ENCODE peak calls at places on chromosomes 6 and 20, in ten cellular contexts. X is GM13976, U is brain microvascular endothelial cell, D is GM10248, P is epithelial cell of esophagus, C is RWPE2, Z is progenitor cell of endocrine pancreas, G is AG09319, Q is psoas muscle, R is heart left ventricle. W is an unnamed sample.

GRCh38 chr20:40683221-40683893 is 5.7 kb downstream of the MAFB start:
- DNase-seq in Q (peak; percentile 47), P (peak; percentile 70), D (no peak), G (no peak), U (peak; percentile 33), Z (no peak), X (no peak), R (peak; percentile 42), C (peak; percentile 83), W (no peak)

GRCh38 chr6:19472168-19472567 is 365.0 kb upstream of the ID4 start:
- DNase-seq in C (peak; percentile 87), X (no peak), P (peak; percentile 98), Q (no peak), U (peak; percentile 99), Z (no peak), D (no peak), G (peak; percentile 86), R (no peak), W (peak; percentile 99)

GRCh38 chr6:85126448-85127178 is 323.3 kb upstream of the NT5E start:
- DNase-seq in P (peak; percentile 41), X (peak; percentile 13), D (peak; percentile 18), C (no peak), U (peak; percentile 75), R (peak; percentile 30), Z (peak; percentile 56), G (peak; percentile 11), Q (peak; percentile 18), W (peak; percentile 67)

GRCh38 chr6:157300436-157300835 is 22.9 kb downstream of the TMEM242 start:
- DNase-seq in G (no peak), Z (no peak), X (no peak), Q (no peak), D (no peak), C (no peak), R (no peak), P (no peak), U (no peak), W (no peak)

GRCh38 chr6:21823371-21823770 is 229.8 kb downstream of the SOX4 start:
- DNase-seq in Q (no peak), X (no peak), C (no peak), G (no peak), U (no peak), D (no peak), P (no peak), Z (no peak), R (no peak), W (no peak)

GRCh38 chr20:23652926-23653325 is 15.2 kb upstream of the CST3 start:
- DNase-seq in R (no peak), G (no peak), P (no peak), C (no peak), X (no peak), Z (no peak), Q (no peak), D (no peak), U (no peak), W (no peak)

GRCh38 chr6:72826033-72826432 is 204.2 kb downstream of the KCNQ5 start:
- DNase-seq in P (peak; percentile 76), C (no peak), G (no peak), Z (no peak), X (no peak), U (peak; percentile 5), R (no peak), Q (no peak), D (no peak), W (peak; percentile 68)

GRCh38 chr6:35473849-35474128 is 5.6 kb downstream of the RPL10A start:
- DNase-seq in R (no peak), D (no peak), G (no peak), U (no peak), Z (no peak), Q (no peak), P (no peak), C (no peak), X (peak; percentile 41), W (no peak)

GRCh38 chr6:159168536-159169192 is 536 bp upstream of the FNDC1 start:
- DNase-seq in D (peak; percentile 21), U (peak; percentile 23), G (no peak), Z (peak; percentile 39), R (peak; percentile 61), Q (peak; percentile 50), C (no peak), X (no peak), P (no peak), W (no peak)
- TF ChIP-seq CTCF in D (no peak), U (peak; percentile 67), G (peak; percentile 35), Z (peak; percentile 55), R (no peak), Q (peak; percentile 8), C (no peak), X (no peak), P (no peak), W (no peak)

DNA sequence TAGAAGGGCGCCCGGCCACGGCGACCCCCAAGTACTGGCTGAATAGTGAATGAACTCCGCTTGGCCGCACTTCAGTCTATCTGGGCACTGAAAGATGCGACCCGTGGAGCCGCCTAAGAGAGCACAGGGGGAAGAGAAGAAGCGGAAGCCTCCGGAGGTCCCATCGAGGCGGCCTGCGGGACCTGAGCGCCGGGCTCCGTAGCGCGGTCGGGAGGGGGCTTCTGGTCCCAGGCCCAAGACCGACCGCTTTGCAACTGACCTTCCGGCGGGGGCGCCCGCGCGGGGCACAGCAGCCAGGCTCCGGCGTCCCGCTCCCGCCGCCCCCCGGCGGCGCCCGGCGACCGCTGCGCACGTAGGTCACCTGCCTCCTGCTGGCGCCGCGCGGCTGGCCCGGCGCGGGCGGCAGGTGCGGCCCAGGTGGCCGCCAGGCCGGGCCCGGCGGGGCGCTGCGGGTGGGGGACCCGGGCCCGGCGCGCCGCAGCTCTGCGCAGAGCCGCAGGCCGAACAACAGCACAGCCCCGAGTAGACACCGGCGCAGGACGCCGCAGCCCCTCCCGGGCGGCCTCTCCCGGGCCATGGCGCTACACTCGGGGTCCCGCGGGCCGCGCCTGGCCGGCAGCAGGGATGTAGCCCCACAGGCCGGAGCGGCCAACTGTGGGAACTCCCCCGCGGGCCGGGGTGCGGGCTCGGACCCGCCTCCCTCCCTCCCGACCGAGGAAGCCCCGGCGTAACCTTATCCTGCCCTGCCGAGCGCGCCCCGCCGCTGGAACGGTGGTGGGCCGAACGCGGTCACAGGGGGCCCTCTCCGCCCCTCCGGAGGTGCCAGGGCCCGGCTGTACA is at the start of gene METTL24:
- DNase-seq in D (peak; percentile 20), R (no peak), G (no peak), X (peak; percentile 46), Z (peak; percentile 64), U (no peak), Q (peak; percentile 16), C (no peak), P (no peak), W (no peak)
- TF ChIP-seq CTCF in D (peak; percentile 5), R (no peak), G (no peak), X (no peak), Z (peak; percentile 41), U (no peak), Q (no peak), C (peak; percentile 18), P (no peak), W (no peak)

GRCh38 chr6:103674790-103675189 is 1184.9 kb downstream of the HACE1 start:
- DNase-seq in X (no peak), Z (no peak), U (no peak), P (no peak), D (no peak), C (no peak), G (no peak), R (no peak), Q (no peak), W (no peak)

GRCh38 chr6:103677290-103677689 is 1182.4 kb downstream of the HACE1 start:
- DNase-seq in D (no peak), U (no peak), R (no peak), P (no peak), Z (no peak), X (no peak), G (no peak), Q (no peak), C (peak; percentile 36), W (no peak)

GRCh38 chr6:103675807-103676406 is 1183.8 kb downstream of the HACE1 start:
- DNase-seq in P (peak; percentile 4), G (no peak), X (no peak), D (no peak), R (no peak), C (no peak), Q (no peak), Z (no peak), U (peak; percentile 17), W (no peak)

DNA sequence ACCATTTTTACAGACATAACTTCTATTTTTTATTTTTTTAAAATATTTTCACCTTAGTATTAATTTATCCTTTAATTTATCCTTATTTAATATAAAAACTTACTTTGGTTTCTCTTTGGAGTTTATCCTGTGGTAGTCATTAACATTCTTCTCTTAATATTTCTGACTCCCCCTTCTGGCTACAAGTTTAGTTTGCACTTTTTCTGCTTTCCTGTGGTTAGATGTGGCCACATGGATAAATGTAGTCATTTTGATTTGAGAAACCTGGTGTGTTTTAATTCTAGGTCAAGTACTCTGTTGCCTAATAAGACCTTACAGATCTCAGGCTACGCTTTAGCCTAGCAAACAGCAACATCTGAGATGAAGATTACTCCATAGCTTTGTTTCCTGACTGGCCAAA is 1187.5 kb downstream of the HACE1 start:
- DNase-seq in R (no peak), P (peak; percentile 18), Q (no peak), U (peak; percentile 3), D (no peak), Z (no peak), X (no peak), G (no peak), C (no peak), W (peak; percentile 49)
- TF ChIP-seq CTCF in R (no peak), P (no peak), Q (no peak), U (peak; percentile 10), D (no peak), Z (peak; percentile 45), X (no peak), G (no peak), C (peak; percentile 51), W (peak; percentile 37)

GRCh38 chr20:31568041-31568731 is 36.9 kb upstream of the ID1 start:
- DNase-seq in U (no peak), G (no peak), X (no peak), Z (no peak), R (no peak), D (no peak), Q (no peak), P (peak; percentile 36), C (peak; percentile 81), W (no peak)

GRCh38 chr20:31567380-31567720 is 37.7 kb upstream of the ID1 start:
- DNase-seq in R (no peak), D (no peak), Q (no peak), C (no peak), P (no peak), X (no peak), G (no peak), Z (no peak), U (no peak), W (no peak)

GRCh38 chr20:31566332-31566657 is 38.8 kb upstream of the ID1 start:
- DNase-seq in Z (no peak), Q (no peak), P (peak; percentile 42), G (no peak), R (no peak), C (no peak), U (no peak), X (no peak), D (no peak), W (no peak)

GRCh38 chr20:31565699-31566331 is 39.3 kb upstream of the ID1 start:
- DNase-seq in Z (no peak), G (no peak), P (peak; percentile 95), C (peak; percentile 98), X (no peak), D (no peak), R (no peak), Q (no peak), U (no peak), W (peak; percentile 39)

DNA sequence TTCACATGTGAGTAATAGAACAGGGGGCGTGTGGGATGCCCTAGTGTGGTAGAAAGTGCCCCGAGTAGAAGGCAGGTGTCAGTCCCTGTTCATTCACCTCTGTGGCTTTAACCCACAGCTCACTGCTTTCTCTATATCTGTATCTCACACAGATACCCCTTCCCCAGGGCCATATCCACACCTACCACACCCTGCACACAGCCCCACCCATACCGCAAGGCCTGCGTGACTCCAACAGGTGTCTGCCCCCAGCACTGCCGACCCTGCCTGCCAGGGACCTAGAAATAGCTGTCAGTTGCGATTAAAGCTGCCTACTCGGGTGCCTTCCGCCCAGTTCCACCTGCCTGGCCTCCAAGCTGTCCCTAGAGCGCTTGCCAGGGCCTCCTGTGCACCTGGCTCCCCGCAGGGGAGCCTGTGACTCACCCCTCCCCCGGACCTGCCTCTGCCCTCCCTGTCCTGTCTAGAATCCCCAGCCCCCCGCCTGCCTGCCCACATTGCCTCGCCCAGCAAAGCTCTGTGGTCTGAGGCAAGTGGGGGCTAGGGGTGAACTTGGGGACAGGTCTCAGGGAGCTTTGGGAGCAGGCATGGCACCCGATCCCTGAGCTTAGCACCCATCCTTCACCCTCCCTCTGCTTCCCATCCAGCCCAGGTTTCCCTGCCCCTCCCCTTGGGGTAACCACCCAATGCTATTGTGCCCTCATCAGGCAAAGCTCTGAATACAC is 38.3 kb upstream of the ID1 start:
- DNase-seq in U (no peak), Q (no peak), Z (no peak), X (no peak), C (peak; percentile 98), G (no peak), D (no peak), R (no peak), P (peak; percentile 70), W (peak; percentile 84)
- TF ChIP-seq CTCF in U (no peak), Q (no peak), Z (no peak), X (no peak), C (peak; percentile 53), G (no peak), D (no peak), R (no peak), P (peak; percentile 32), W (peak; percentile 27)

W was measured in PC-3.